ENCODE peak calls at places on chromosomes 4 and X, in seven cellular contexts. R is K562, E is H1, G is GM12891, A is HepG2, J is GM12878, Z is SK-N-SH. S is an unnamed sample.

GRCh38 chr4:109719604-109720003 is 10.3 kb downstream of the PLA2G12A start:
- DNase-seq in J (no peak), R (no peak), A (no peak), E (no peak), G (no peak), Z (no peak), S (no peak)

GRCh38 chr4:7661846-7662506 is 227.2 kb upstream of the PSAPL1 start:
- DNase-seq in Z (no peak), A (no peak), R (no peak), G (no peak), E (no peak), J (no peak), S (no peak)

GRCh38 chrX:17669891-17670290 is 67.4 kb upstream of the SCML1 start:
- DNase-seq in A (no peak), J (no peak), E (no peak), G (no peak), R (no peak), Z (no peak), S (no peak)

GRCh38 chrX:19332983-19333382 is 10.7 kb upstream of the PDHA1 start:
- DNase-seq in R (no peak), G (no peak), J (no peak), Z (peak; percentile 56), A (no peak), E (peak; percentile 45), S (no peak)

GRCh38 chr4:186844059-186844681 is 120.5 kb upstream of the FAT1 start:
- DNase-seq in E (no peak), R (peak; percentile 64), J (no peak), G (no peak), Z (no peak), A (no peak), S (no peak)

GRCh38 chr4:18077808-18078207 is 56.3 kb upstream of the LCORL start:
- DNase-seq in E (no peak), J (no peak), A (no peak), G (no peak), Z (no peak), R (no peak), S (no peak)

GRCh38 chr4:120517966-120518365 is 404.6 kb downstream of the PRDM5 start:
- DNase-seq in Z (peak; percentile 9), A (peak; percentile 9), R (no peak), G (no peak), E (no peak), J (peak; percentile 42), S (no peak)

GRCh38 chr4:45349859-45350258 is 623.5 kb upstream of the GNPDA2 start:
- DNase-seq in A (no peak), Z (no peak), G (no peak), J (no peak), E (no peak), R (no peak), S (no peak)

GRCh38 chr4:11367371-11367770 is 61.3 kb downstream of the HS3ST1 start:
- DNase-seq in A (no peak), Z (no peak), G (no peak), J (no peak), R (no peak), E (no peak), S (no peak)

GRCh38 chrX:149831473-149831872 is 49.5 kb upstream of the MAGEA8 start:
- DNase-seq in G (no peak), R (peak; percentile 29), A (no peak), J (no peak), E (no peak), Z (no peak), S (no peak)

GRCh38 chrX:80285131-80285773 is 135.0 kb upstream of the TENT5D start:
- DNase-seq in E (peak; percentile 44), Z (peak; percentile 30), A (peak; percentile 8), J (no peak), G (no peak), R (peak; percentile 38), S (no peak)

GRCh38 chr4:48079972-48080391 is 54.1 kb downstream of the TXK start:
- DNase-seq in G (no peak), A (no peak), J (no peak), E (no peak), R (no peak), Z (no peak), S (no peak)

GRCh38 chrX:45601052-45601451 is 400.4 kb upstream of the DIPK2B start:
- DNase-seq in Z (no peak), A (no peak), R (no peak), G (no peak), J (no peak), E (no peak), S (no peak)

GRCh38 chrX:47191331-47191730 is 2.3 kb upstream of the UBA1 start:
- DNase-seq in A (no peak), Z (no peak), J (no peak), G (no peak), E (peak; percentile 49), R (peak; percentile 24), S (no peak)

GRCh38 chr4:94511591-94511990 is 59.8 kb downstream of the PDLIM5 start:
- DNase-seq in R (no peak), A (no peak), Z (no peak), E (no peak), J (no peak), G (no peak), S (no peak)

GRCh38 chr4:8318509-8318908 is 49.0 kb downstream of the HTRA3 start:
- DNase-seq in G (no peak), R (no peak), E (peak; percentile 8), A (no peak), J (no peak), Z (no peak), S (no peak)

GRCh38 chrX:46130246-46130645 is 415.0 kb downstream of the ZNF674 start:
- DNase-seq in Z (no peak), J (no peak), R (no peak), A (no peak), E (no peak), G (no peak), S (no peak)

GRCh38 chr4:149845643-149846208 is 30.1 kb upstream of the IQCM start:
- DNase-seq in J (no peak), R (no peak), A (no peak), Z (no peak), G (no peak), E (no peak), S (no peak)

GRCh38 chrX:18884916-18885315 is 99.0 kb downstream of the PHKA2 start:
- DNase-seq in Z (no peak), R (no peak), J (no peak), E (no peak), A (no peak), G (no peak), S (no peak)

GRCh38 chr4:184792950-184793555 is 32.7 kb downstream of the ACSL1 start:
- DNase-seq in J (no peak), G (no peak), E (no peak), R (peak; percentile 45), Z (no peak), A (peak; percentile 9), S (no peak)

GRCh38 chrX:65644621-65645287 is 22.7 kb upstream of the MSN start:
- DNase-seq in Z (peak; percentile 12), G (no peak), R (peak; percentile 39), J (no peak), A (no peak), E (no peak), S (no peak)

DNA sequence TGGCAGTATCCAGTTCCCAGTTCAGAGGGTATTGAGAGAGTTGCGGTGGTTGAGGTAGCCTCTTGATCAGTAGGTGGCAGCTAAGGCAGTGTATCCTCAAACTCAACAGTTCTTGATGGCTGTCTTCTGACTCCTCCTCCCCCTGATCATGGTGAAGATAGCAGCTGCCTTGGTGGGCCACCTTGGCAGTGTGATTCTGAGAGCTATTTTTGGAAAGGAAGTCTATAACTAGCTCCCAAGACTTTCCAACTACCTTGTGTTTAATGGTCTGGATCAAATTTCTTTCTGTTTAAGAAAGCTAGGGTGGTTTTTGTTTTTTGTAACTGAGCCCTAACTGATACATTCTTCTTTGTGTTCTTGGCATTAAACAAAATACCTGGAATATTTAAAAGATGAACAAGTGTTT is 10.5 kb upstream of the TBC1D19 start:
- DNase-seq in Z (no peak), E (no peak), J (no peak), A (no peak), R (no peak), G (no peak), S (no peak)
- TF ChIP-seq TAF1 in Z (no peak), E (no peak), J (no peak), A (no peak), R (no peak), G (no peak), S (no peak)

GRCh38 chr4:111070390-111070789 is 447.5 kb upstream of the PITX2 start:
- DNase-seq in G (no peak), E (no peak), R (no peak), J (no peak), Z (no peak), A (no peak), S (no peak)

GRCh38 chr4:111066001-111066400 is 443.1 kb upstream of the PITX2 start:
- DNase-seq in R (no peak), Z (no peak), E (no peak), G (no peak), J (no peak), A (no peak), S (no peak)

GRCh38 chr4:111066887-111067286 is 444.0 kb upstream of the PITX2 start:
- DNase-seq in G (no peak), Z (no peak), R (no peak), A (no peak), J (no peak), E (no peak), S (no peak)

GRCh38 chr4:111064342-111064993 is 441.6 kb upstream of the PITX2 start:
- DNase-seq in Z (no peak), E (no peak), J (peak; percentile 2), G (no peak), A (no peak), R (no peak), S (no peak)

DNA sequence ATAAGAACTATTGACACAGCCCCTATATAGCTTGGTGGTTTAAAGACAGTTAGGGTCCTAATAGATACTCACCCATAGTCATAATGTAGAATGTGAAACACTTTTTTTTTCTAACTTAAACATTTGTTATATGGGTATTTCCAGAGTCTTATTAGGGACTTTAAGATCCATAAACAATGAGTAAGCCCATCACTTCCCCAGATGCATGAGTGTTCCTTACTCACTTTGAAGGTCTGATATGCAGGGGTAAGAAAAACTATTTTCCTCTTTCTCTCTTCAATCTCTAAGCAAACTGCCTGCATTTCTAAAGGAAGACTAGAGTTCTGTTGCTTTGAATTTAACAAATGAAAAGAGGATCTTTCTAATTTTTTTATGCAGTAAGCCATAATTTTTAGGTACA is 443.6 kb upstream of the PITX2 start:
- DNase-seq in G (no peak), J (no peak), E (no peak), Z (no peak), A (no peak), R (no peak), S (no peak)
- TF ChIP-seq TAF1 in G (no peak), J (no peak), E (no peak), Z (no peak), A (no peak), R (no peak), S (no peak)

DNA sequence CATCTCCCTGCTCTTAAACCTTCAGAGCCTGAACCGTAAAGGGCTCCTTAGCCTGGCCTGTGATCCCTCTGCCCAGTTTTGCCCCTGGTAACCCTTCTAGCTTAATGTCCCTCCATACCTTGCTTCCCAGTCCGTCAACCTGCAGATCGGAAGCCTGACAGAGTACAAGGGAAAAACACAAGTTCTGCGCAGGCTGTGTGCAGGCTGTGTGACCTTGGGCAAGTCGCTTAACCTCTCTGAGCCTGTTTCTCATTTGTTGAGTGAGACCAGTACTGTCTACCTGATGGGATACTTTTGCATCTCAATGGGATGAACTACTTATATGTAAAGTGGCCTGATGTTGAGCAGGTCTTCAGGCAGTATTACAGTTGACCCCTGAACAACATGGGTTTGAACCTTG is 1.7 kb downstream of the NSDHL start:
- DNase-seq in J (no peak), E (no peak), G (no peak), Z (no peak), R (no peak), A (no peak), S (no peak)
- TF ChIP-seq TAF1 in J (no peak), E (no peak), G (no peak), Z (no peak), R (no peak), A (no peak), S (no peak)

GRCh38 chr4:2141762-2142520 is 82.8 kb downstream of the NAT8L start:
- DNase-seq in A (no peak), J (no peak), E (no peak), Z (no peak), R (no peak), G (no peak), S (no peak)
- TF ChIP-seq TAF1 in A (no peak), J (no peak), E (no peak), Z (no peak), R (no peak), G (no peak), S (no peak)

S was measured in GM12892.